ENCODE peak calls at places on chromosomes 5 and 9, in five cellular contexts. B is PC-3, Q is hepatocyte, F is MM.1S, G is GM23248. L is an unnamed sample.

GRCh38 chr5:151140686-151141459 is 16.7 kb downstream of the ANXA6 start:
- DNase-seq in F (peak; percentile 33), Q (no peak), B (no peak), G (no peak), L (no peak)

GRCh38 chr5:59092758-59093157 is 509.9 kb downstream of the RAB3C start:
- DNase-seq in Q (no peak), F (no peak), G (no peak), B (no peak), L (no peak)

GRCh38 chr5:134177197-134178171 is 734 bp upstream of the SKP1 start:
- DNase-seq in Q (peak; percentile 80), G (peak; percentile 82), B (peak; percentile 26), F (peak; percentile 64), L (peak; percentile 85)

GRCh38 chr5:113162770-113163169 is 186.2 kb downstream of the DCP2 start:
- DNase-seq in Q (no peak), F (no peak), G (peak; percentile 73), B (peak; percentile 45), L (no peak)

GRCh38 chr9:6356441-6356840 is 28.3 kb downstream of the TPD52L3 start:
- DNase-seq in Q (no peak), B (no peak), G (peak; percentile 67), F (no peak), L (no peak)

GRCh38 chr5:57626703-57627102 is 144.1 kb upstream of the ACTBL2 start:
- DNase-seq in G (peak; percentile 10), F (no peak), Q (no peak), B (no peak), L (no peak)

GRCh38 chr5:171617268-171617667 is 168.3 kb upstream of the SMIM23 start:
- DNase-seq in G (no peak), B (no peak), Q (no peak), F (no peak), L (no peak)

GRCh38 chr5:109905906-109906305 is 216.2 kb downstream of the MAN2A1 start:
- DNase-seq in F (no peak), B (peak; percentile 59), G (no peak), Q (no peak), L (no peak)

GRCh38 chr5:109769597-109770291 is 80.0 kb downstream of the MAN2A1 start:
- DNase-seq in G (no peak), Q (no peak), F (no peak), B (peak; percentile 49), L (no peak)

GRCh38 chr5:81819556-81820314 is 68.8 kb upstream of the SSBP2 start:
- DNase-seq in B (peak; percentile 74), Q (no peak), G (peak; percentile 23), F (no peak), L (no peak)

GRCh38 chr9:73011346-73011745 is 58.5 kb upstream of the ALDH1A1 start:
- DNase-seq in F (no peak), B (no peak), Q (no peak), G (peak; percentile 93), L (no peak)

GRCh38 chr9:38355115-38355514 is 37.4 kb upstream of the ALDH1B1 start:
- DNase-seq in Q (no peak), B (no peak), F (no peak), G (no peak), L (no peak)

GRCh38 chr5:154321546-154321945 is 124.3 kb upstream of the SAP30L start:
- DNase-seq in Q (no peak), B (no peak), G (no peak), F (no peak), L (no peak)

GRCh38 chr5:88769165-88769564 is 113.8 kb downstream of the MEF2C start:
- DNase-seq in F (no peak), B (peak; percentile 62), Q (no peak), G (peak; percentile 56), L (no peak)

GRCh38 chr9:129544766-129545165 is 76.1 kb downstream of the C9orf50 start:
- DNase-seq in Q (no peak), B (peak; percentile 18), F (no peak), G (peak; percentile 71), L (no peak)

GRCh38 chr9:134842321-134842720 is 38.3 kb upstream of the FCN2 start:
- DNase-seq in B (no peak), G (no peak), Q (no peak), F (no peak), L (no peak)

GRCh38 chr9:121532881-121533280 is 33.2 kb upstream of the GGTA1 start:
- DNase-seq in G (no peak), Q (no peak), B (no peak), F (no peak), L (no peak)

GRCh38 chr5:16937023-16937379 is 913 bp upstream of the MYO10 start:
- DNase-seq in G (peak; percentile 27), B (peak; percentile 92), F (no peak), Q (peak; percentile 79), L (no peak)

GRCh38 chr9:120289091-120289490 is 290.9 kb downstream of the CDK5RAP2 start:
- DNase-seq in F (no peak), G (no peak), Q (no peak), B (no peak), L (no peak)

GRCh38 chr5:8457187-8458037 is 588.5 kb downstream of the MTRR start:
- DNase-seq in F (no peak), B (no peak), G (peak; percentile 100), Q (no peak), L (no peak)

GRCh38 chr9:133842174-133842573 is 104.0 kb upstream of the SARDH start:
- DNase-seq in B (no peak), F (no peak), Q (no peak), G (no peak), L (no peak)

GRCh38 chr5:163532203-163532892 is 26.9 kb downstream of the MAT2B start:
- DNase-seq in G (no peak), Q (no peak), B (no peak), F (no peak), L (no peak)

GRCh38 chr5:96244696-96245095 is 188.4 kb downstream of the PCSK1 start:
- DNase-seq in Q (no peak), G (no peak), B (no peak), F (no peak), L (no peak)

GRCh38 chr5:96245401-96246091 is 187.5 kb downstream of the PCSK1 start:
- DNase-seq in F (no peak), Q (peak; percentile 37), G (no peak), B (peak; percentile 30), L (no peak)

GRCh38 chr5:96248152-96248551 is 184.9 kb downstream of the PCSK1 start:
- DNase-seq in F (no peak), B (no peak), G (peak; percentile 22), Q (no peak), L (no peak)

GRCh38 chr5:96247733-96248132 is 185.3 kb downstream of the PCSK1 start:
- DNase-seq in F (no peak), Q (no peak), B (no peak), G (no peak), L (no peak)

DNA sequence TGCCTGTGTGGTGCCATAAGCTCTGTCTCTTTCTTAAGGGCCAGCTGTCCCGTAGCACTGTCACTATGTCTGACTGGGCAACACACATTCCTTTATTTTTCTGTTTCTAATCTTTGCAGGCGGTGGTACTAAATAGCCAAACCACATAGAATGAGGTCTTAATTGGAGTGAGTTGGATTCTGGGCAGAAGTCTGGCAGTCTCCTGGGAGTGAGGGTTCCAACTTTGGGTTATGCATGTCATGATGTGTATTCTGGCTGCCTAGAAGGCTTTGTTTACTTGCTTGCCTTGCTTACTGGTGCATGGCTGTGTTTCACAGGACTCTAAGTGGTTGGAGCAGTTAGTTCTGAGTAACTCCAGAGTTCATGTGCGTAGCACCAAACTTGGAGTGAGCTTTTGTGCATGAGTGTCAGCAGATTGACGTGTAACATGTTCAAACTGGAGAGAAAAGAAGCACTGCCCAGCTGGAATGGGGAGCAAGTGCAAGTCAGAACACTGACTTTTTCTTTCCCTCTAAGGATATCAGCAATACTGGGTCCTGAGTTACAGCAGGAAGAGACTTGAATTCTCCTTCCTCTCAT is 185.9 kb downstream of the PCSK1 start:
- DNase-seq in F (no peak), Q (no peak), G (peak; percentile 89), B (no peak), L (no peak)
- H2AFZ ChIP-seq in F (no peak overlapping the region), Q (no peak overlapping the region), G (peak overlapping the region; percentile 17), B (no peak overlapping the region), L (no peak overlapping the region)

GRCh38 chr9:130745210-130745800 is 51.7 kb downstream of the EXOSC2 start:
- DNase-seq in G (no peak), B (no peak), F (no peak), Q (no peak), L (no peak)

GRCh38 chr9:130745829-130746228 is 52.2 kb downstream of the EXOSC2 start:
- DNase-seq in B (no peak), Q (no peak), F (no peak), G (no peak), L (no peak)

GRCh38 chr9:130741024-130741305 is 47.4 kb downstream of the EXOSC2 start:
- DNase-seq in B (no peak), Q (no peak), F (no peak), G (no peak), L (no peak)

GRCh38 chr9:130741831-130742449 is 48.4 kb downstream of the EXOSC2 start:
- DNase-seq in G (peak; percentile 80), Q (no peak), F (no peak), B (peak; percentile 62), L (no peak)

DNA sequence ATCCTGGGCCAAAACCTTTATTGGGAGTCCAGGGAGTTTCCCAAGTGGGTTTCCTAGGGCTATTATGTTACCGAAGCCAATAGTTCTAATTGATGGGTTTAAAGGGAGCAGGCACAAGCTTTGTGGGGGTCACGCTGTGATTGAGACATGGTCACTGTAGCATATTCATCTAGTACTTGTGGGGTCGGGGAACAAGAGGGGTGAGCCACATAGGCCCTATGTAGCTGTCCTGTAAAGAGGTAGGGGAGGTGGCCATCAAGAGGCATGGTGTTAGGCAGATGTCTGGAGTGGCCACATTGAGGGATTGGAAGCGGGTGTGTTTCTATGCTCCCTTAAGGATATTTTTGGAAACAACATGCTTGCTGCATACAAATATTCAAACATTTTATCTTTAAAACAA is 50.1 kb downstream of the EXOSC2 start:
- DNase-seq in B (no peak), G (no peak), Q (no peak), F (no peak), L (no peak)
- TF ChIP-seq EZH2phosphoT487 in B (no peak), G (no peak), Q (no peak), F (no peak), L (no peak)

GRCh38 chr5:6117212-6117611 is 261.1 kb downstream of the MED10 start:
- DNase-seq in B (no peak), G (no peak), Q (peak; percentile 13), F (no peak), L (no peak)
- H2AFZ ChIP-seq in B (no peak overlapping the region), G (no peak overlapping the region), Q (no peak overlapping the region), F (no peak overlapping the region), L (no peak overlapping the region)

GRCh38 chr9:76932778-76933177 is 26.9 kb upstream of the PRUNE2 start:
- DNase-seq in F (no peak), Q (no peak), B (no peak), G (peak; percentile 58), L (no peak)
- TF ChIP-seq EZH2phosphoT487 in F (no peak), Q (no peak), B (no peak), G (no peak), L (no peak)

DNA sequence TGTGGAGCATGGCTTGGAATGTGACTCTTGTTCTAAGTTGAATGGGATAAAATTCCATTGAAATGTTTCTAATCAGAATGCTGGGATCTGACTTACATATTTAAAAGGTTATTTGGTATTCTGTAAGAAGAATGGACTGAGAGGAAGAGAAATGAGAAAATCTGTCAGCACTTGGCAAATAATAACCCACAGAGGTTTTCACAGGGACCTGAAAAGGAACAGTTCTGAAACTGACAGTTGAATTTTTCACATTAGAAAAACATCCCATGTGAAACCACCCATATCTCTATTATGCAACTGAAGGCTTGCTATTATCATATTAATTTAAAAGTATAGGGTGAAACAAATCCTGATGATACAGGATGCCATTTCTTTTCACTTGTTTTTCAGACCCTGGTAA is 302.7 kb downstream of the EPB41L4A start:
- DNase-seq in B (no peak), G (no peak), Q (no peak), F (peak; percentile 51), L (no peak)
- H2AFZ ChIP-seq in B (no peak overlapping the region), G (no peak overlapping the region), Q (no peak overlapping the region), F (no peak overlapping the region), L (no peak overlapping the region)